ENCODE peak calls at places on chromosomes 1 and 21, in four cellular contexts. Y, Q, L and W are unnamed samples.

GRCh38 chr21:28615276-28615675 is 377.4 kb downstream of the LTN1 start:
- DNase-seq in Q (no peak), Y (no peak), L (no peak), W (no peak)

GRCh38 chr1:23325393-23325792 is 18.7 kb downstream of the HNRNPR start:
- DNase-seq in L (no peak), Q (no peak), Y (no peak), W (no peak)

GRCh38 chr21:18529253-18529652 is 125.7 kb upstream of the TMPRSS15 start:
- DNase-seq in Q (no peak), L (no peak), Y (no peak), W (no peak)

GRCh38 chr1:231508497-231508896 is 20.0 kb upstream of the TSNAX start:
- DNase-seq in L (no peak), Q (no peak), Y (no peak), W (no peak)

GRCh38 chr21:33801424-33802405 is 113.9 kb downstream of the ATP5PO start:
- DNase-seq in L (no peak), Y (no peak), Q (peak; percentile 14), W (no peak)

GRCh38 chr1:230215049-230215448 is 148.0 kb downstream of the GALNT2 start:
- DNase-seq in L (peak; percentile 49), Y (peak; percentile 69), Q (no peak), W (no peak)

GRCh38 chr1:210920716-210921694 is 212.9 kb downstream of the KCNH1 start:
- DNase-seq in Q (no peak), Y (no peak), L (no peak), W (no peak)

GRCh38 chr1:12031039-12031980 is 12.0 kb downstream of the MIIP start:
- DNase-seq in Y (peak; percentile 26), L (no peak), Q (peak; percentile 45), W (no peak)

GRCh38 chr1:211910136-211910884 is 79.7 kb upstream of the LPGAT1 start:
- DNase-seq in Y (peak; percentile 41), L (no peak), Q (no peak), W (no peak)

GRCh38 chr1:220203816-220204215 is 68.4 kb downstream of the RAB3GAP2 start:
- DNase-seq in L (no peak), Q (no peak), Y (no peak), W (no peak)

GRCh38 chr1:54997711-54997986 is 1.1 kb upstream of the BSND start:
- DNase-seq in L (no peak), Q (no peak), Y (no peak), W (no peak)

GRCh38 chr1:44084998-44085675 is 33.5 kb upstream of the KLF17 start:
- DNase-seq in Q (no peak), Y (no peak), L (no peak), W (no peak)

GRCh38 chr1:115832651-115833050 is 8.3 kb downstream of the NHLH2 start:
- DNase-seq in Y (no peak), Q (no peak), L (no peak), W (no peak)

GRCh38 chr1:41175546-41175945 is 66.6 kb downstream of the SCMH1 start:
- DNase-seq in Q (no peak), Y (no peak), L (no peak), W (no peak)

GRCh38 chr1:44786138-44786840 is 1.7 kb downstream of the BEST4 start:
- DNase-seq in L (no peak), Q (peak; percentile 77), Y (peak; percentile 84), W (no peak)

GRCh38 chr1:201399352-201400126 is 415 bp upstream of the LAD1 start:
- DNase-seq in Y (peak; percentile 72), L (no peak), Q (no peak), W (no peak)

GRCh38 chr1:229665912-229666558 is 40.0 kb downstream of the URB2 start:
- DNase-seq in Q (no peak), L (no peak), Y (no peak), W (no peak)

GRCh38 chr21:27536319-27536718 is 569.4 kb upstream of the ADAMTS5 start:
- DNase-seq in Q (no peak), L (no peak), Y (no peak), W (no peak)

GRCh38 chr1:211632808-211633522 is 42.5 kb downstream of the NEK2 start:
- DNase-seq in Y (no peak), L (no peak), Q (no peak), W (no peak)

GRCh38 chr1:97693601-97694000 is 227.2 kb downstream of the DPYD start:
- DNase-seq in Y (no peak), Q (no peak), L (no peak), W (no peak)

GRCh38 chr1:94661431-94661830 is 119.9 kb upstream of the F3 start:
- DNase-seq in L (no peak), Y (no peak), Q (no peak), W (no peak)

GRCh38 chr1:214861615-214862014 is 220.9 kb upstream of the KCNK2 start:
- DNase-seq in Y (no peak), L (no peak), Q (no peak), W (no peak)

GRCh38 chr1:233790662-233791371 is 113.7 kb upstream of the SLC35F3 start:
- DNase-seq in L (no peak), Q (peak; percentile 88), Y (peak; percentile 11), W (no peak)

GRCh38 chr1:172144445-172145060 is 275.9 kb upstream of the C1orf105 start:
- DNase-seq in L (peak; percentile 72), Q (no peak), Y (peak; percentile 61), W (peak; percentile 94)

GRCh38 chr1:41695118-41695517 is 210.6 kb upstream of the EDN2 start:
- DNase-seq in L (no peak), Q (no peak), Y (peak; percentile 21), W (no peak)

GRCh38 chr1:119554188-119554587 is 47.2 kb downstream of the HSD3B1 start:
- DNase-seq in Q (no peak), Y (no peak), L (peak; percentile 27), W (no peak)

GRCh38 chr1:117821782-117822447 is 107.5 kb downstream of the GDAP2 start:
- DNase-seq in Q (no peak), Y (peak; percentile 19), L (no peak), W (no peak)

GRCh38 chr1:227828773-227829172 is 13.3 kb downstream of the PRSS38 start:
- DNase-seq in Q (no peak), L (no peak), Y (no peak), W (no peak)

GRCh38 chr1:225652726-225653462 is at the start of gene ENAH:
- DNase-seq in Q (peak; percentile 65), Y (peak; percentile 78), L (peak; percentile 65), W (no peak)

DNA sequence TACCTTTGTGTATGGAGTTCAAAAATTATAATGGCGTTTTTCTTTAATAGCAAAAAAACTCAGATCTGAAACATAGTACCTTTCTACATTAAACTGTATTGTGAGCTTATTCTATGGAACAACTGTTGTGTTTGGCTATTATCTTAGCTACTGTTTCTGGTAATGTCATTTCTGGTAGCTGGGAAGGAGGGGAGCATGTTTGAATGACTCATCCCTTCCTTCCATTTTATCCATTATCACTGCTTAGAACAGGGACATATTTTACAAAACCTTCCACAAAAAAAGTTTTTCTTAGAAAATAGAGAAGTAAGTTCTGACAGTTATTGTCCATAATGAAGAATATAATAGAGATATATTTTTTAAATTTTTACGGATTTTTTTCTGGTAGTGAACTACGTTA is 128.3 kb downstream of the NRDC start:
- DNase-seq in L (no peak), Q (no peak), Y (no peak), W (no peak)
- TF ChIP-seq EP300 in L (no peak), Q (no peak), Y (no peak), W (no peak)

GRCh38 chr1:184425449-184426277 is 38.8 kb downstream of the C1orf21 start:
- DNase-seq in Y (peak; percentile 85), Q (no peak), L (no peak), W (no peak)
- TF ChIP-seq EP300 in Y (no peak), Q (no peak), L (no peak), W (no peak)

GRCh38 chr1:105005594-105006195 is 1256.0 kb downstream of the AMY1C start:
- DNase-seq in Y (no peak), Q (no peak), L (no peak), W (no peak)
- TF ChIP-seq EP300 in Y (no peak), Q (no peak), L (no peak), W (no peak)

DNA sequence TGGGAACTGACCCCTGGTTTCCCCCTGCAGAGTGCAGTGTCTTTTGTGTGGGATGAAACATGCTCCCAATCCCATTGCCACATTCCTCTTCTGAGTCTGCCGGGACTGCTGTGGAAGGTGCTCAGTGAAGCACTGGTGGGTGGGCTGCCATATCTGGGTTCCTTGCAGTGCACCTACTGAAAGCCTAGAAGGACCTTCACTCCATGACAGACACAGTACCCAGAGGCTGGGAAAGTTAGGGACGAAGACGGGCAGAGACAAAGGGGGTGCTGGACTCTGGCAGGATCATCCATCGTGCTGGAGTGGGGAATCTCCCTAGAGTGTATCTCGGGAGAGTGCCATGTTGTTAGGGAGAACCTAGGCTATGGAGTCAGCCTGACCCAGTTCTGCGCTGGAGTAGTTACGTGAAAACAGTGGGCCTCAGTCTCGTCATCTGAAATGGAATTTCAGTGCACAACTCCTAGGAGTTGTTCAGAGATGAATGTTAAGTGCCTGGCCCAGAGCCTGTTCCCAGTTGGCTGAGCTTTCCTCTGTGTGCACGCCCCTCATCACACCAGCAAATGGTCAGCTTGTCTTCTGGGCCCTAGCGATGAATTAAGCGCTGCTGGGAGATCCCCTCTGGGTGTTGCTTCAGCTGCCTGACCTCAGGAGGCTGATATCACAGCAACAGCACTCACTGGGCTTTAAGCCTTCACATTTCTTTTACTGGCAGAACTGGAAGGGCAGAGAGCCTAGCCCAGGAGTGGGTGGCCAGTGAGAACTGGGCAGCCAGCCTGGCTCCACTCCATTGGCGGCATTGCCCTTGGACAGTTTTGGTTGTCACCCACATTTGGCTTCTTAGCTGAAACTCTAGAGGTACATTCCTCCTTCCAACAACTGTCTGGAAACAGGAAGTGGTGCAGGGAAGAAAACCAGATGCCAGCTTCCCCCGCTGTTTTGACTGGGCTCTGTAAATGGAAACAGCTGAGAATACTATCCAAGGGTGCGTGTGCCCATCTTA is 479.8 kb upstream of the VAMP3 start:
- DNase-seq in Q (no peak), Y (no peak), L (no peak), W (peak; percentile 87)
- TF ChIP-seq EP300 in Q (no peak), Y (no peak), L (no peak), W (no peak)

DNA sequence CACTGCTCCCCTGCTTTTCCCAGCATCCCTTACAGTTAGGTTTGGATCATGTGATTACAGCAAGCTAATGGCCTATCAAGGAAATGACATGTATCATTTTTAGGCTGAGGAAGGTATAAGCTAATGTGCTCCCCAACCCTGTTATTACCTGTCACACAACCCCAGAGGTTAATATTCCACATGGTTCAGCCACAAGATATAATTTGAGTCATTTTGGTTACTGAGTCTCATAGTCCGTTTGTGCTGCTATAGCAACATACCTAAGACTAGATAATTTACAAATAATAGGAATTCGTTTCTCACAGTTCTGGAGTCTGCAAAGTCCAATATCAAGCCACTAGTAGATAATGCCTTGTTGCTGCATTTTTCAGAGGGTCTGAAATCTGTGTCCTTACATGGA is 29.1 kb upstream of the SLC16A1 start:
- DNase-seq in Y (no peak), Q (no peak), L (no peak), W (no peak)
- TF ChIP-seq EP300 in Y (no peak), Q (no peak), L (no peak), W (no peak)

GRCh38 chr1:245715970-245716369 is 561.2 kb downstream of the KIF26B start:
- DNase-seq in Q (no peak), L (no peak), Y (no peak), W (no peak)
- TF ChIP-seq EP300 in Q (no peak), L (no peak), Y (no peak), W (no peak)